ENCODE peak calls at places on chromosomes 16 and 17, in nine cellular contexts. Y, R, X, I, V, H, G, J and D are unnamed samples.

GRCh38 chr17:81579821-81580321 is 27.7 kb upstream of the FAAP100 start:
- DNase-seq in Y (no peak), R (no peak), X (no peak), I (no peak), V (peak), H (no peak), G (peak), J (peak), D (no peak)

GRCh38 chr17:79089720-79090502 is 15.3 kb downstream of the ENGASE start:
- DNase-seq in Y (no peak), R (peak), X (no peak), I (no peak), V (no peak), H (no peak), G (no peak), J (no peak), D (no peak)

GRCh38 chr16:87780385-87780989 is 14.7 kb upstream of the KLHDC4 start:
- DNase-seq in Y (peak), R (no peak), X (no peak), I (no peak), V (no peak), H (no peak), G (peak), J (peak), D (no peak)

GRCh38 chr16:66293932-66294331 is 72.6 kb upstream of the CDH5 start:
- DNase-seq in Y (no peak), R (no peak), X (no peak), I (no peak), V (no peak), H (no peak), G (no peak), J (no peak), D (no peak)

GRCh38 chr17:47301161-47301560 is 22.6 kb upstream of the EFCAB13 start:
- DNase-seq in Y (no peak), R (no peak), X (no peak), I (no peak), V (no peak), H (no peak), G (no peak), J (no peak), D (no peak)

GRCh38 chr17:9875441-9875840 is 29.6 kb downstream of the RCVRN start:
- DNase-seq in Y (no peak), R (no peak), X (peak), I (no peak), V (no peak), H (no peak), G (peak), J (peak), D (no peak)

GRCh38 chr16:74991268-74991592 is 6.3 kb upstream of the WDR59 start:
- DNase-seq in Y (no peak), R (no peak), X (no peak), I (no peak), V (no peak), H (no peak), G (no peak), J (no peak), D (no peak)

GRCh38 chr16:52191533-52192134 is 355.3 kb downstream of the TOX3 start:
- DNase-seq in Y (peak), R (peak), X (peak), I (peak), V (peak), H (peak), G (peak), J (peak), D (peak)

GRCh38 chr16:50273888-50274770 is 7.8 kb downstream of the ADCY7 start:
- DNase-seq in Y (no peak), R (no peak), X (no peak), I (no peak), V (no peak), H (peak), G (no peak), J (no peak), D (no peak)

GRCh38 chr17:63275318-63275967 is 170.7 kb downstream of the CYB561 start:
- DNase-seq in Y (peak), R (no peak), X (peak), I (peak), V (peak), H (no peak), G (peak), J (peak), D (no peak)

GRCh38 chr17:8154608-8155152 is 2.5 kb upstream of the PER1 start:
- DNase-seq in Y (no peak), R (no peak), X (no peak), I (no peak), V (no peak), H (no peak), G (peak), J (no peak), D (no peak)

GRCh38 chr17:76382803-76383644 is 1.4 kb upstream of the SPHK1 start:
- DNase-seq in Y (peak), R (no peak), X (peak), I (peak), V (peak), H (peak), G (peak), J (peak), D (peak)

GRCh38 chr16:85004587-85005205 is 6.6 kb downstream of the ZDHHC7 start:
- DNase-seq in Y (peak), R (no peak), X (peak), I (no peak), V (peak), H (no peak), G (peak), J (peak), D (no peak)